ENCODE peak calls at places on chromosome 3, in ten cellular contexts. H is cerebellar cortex; V is fibroblast of the aortic adventitia; Q is T-helper 9 cell; P is H4; O is naive thymus-derived CD4-positive, alpha-beta T cell; U is tibial nerve; B is stimulated activated naive CD8-positive, alpha-beta T cell treated with anti-CD3 and anti-CD28 coated beads, Interleukin-15, Interleukin-2, amounts not matched to agents 100 U/mL and 50 U/mL, for 24 hours; A is lower lobe of right lung; M is NCI-H1092 treated with DMSO at 0.1 percent for 48 hours. D is an unnamed sample.

GRCh38 chr3:189132125-189132744 is 39.5 kb upstream of the TPRG1 start:
- DNase-seq in M (no peak), Q (peak), B (peak), P (peak), U (peak), H (no peak), V (peak), O (peak), A (peak), D (peak)

GRCh38 chr3:43378066-43378935 is 92.0 kb downstream of the SNRK start:
- DNase-seq in U (peak), O (peak), P (no peak), M (peak), V (peak), A (no peak), B (peak), Q (peak), H (peak), D (no peak)

GRCh38 chr3:197854596-197855343 is 63.7 kb downstream of the LRCH3 start:
- DNase-seq in A (no peak), O (no peak), P (peak), Q (no peak), M (no peak), V (peak), H (peak), B (no peak), U (no peak), D (peak)

GRCh38 chr3:54902286-54902685 is 25.6 kb downstream of the LRTM1 start:
- DNase-seq in H (no peak), M (no peak), Q (no peak), P (no peak), U (no peak), V (no peak), B (no peak), A (no peak), O (no peak), D (no peak)

GRCh38 chr3:98573231-98573728 is 20.1 kb downstream of the CPOX start:
- DNase-seq in B (no peak), V (peak), O (no peak), M (no peak), Q (no peak), U (no peak), P (peak), H (no peak), A (no peak), D (no peak)

GRCh38 chr3:29280675-29281264 is at the start of gene RBMS3:
- DNase-seq in B (peak), O (peak), M (peak), P (peak), V (peak), H (peak), A (peak), U (peak), Q (no peak), D (peak)

GRCh38 chr3:177195242-177195940 is 1.9 kb downstream of the TBL1XR1 start:
- DNase-seq in V (peak), O (peak), Q (no peak), U (no peak), P (peak), M (peak), B (peak), A (no peak), H (peak), D (no peak)

GRCh38 chr3:13530241-13531009 is 18.5 kb upstream of the FBLN2 start:
- DNase-seq in O (no peak), M (no peak), U (no peak), B (no peak), A (no peak), V (no peak), H (no peak), Q (no peak), P (no peak), D (no peak)

GRCh38 chr3:115052906-115053305 is 94.2 kb downstream of the ZBTB20 start:
- DNase-seq in O (no peak), H (no peak), V (no peak), A (no peak), M (no peak), U (no peak), B (no peak), Q (no peak), P (no peak), D (no peak)

GRCh38 chr3:42123824-42124500 is 32.8 kb downstream of the TRAK1 start:
- DNase-seq in H (no peak), A (no peak), U (no peak), O (no peak), M (no peak), P (no peak), Q (no peak), V (no peak), B (no peak), D (no peak)

GRCh38 chr3:129378949-129379348 is 49.5 kb downstream of the EFCAB12 start:
- DNase-seq in P (no peak), V (no peak), H (no peak), Q (no peak), U (no peak), M (no peak), A (no peak), O (no peak), B (no peak), D (no peak)

GRCh38 chr3:4856986-4857385 is 122.3 kb upstream of the BHLHE40 start:
- DNase-seq in H (no peak), Q (no peak), B (no peak), V (no peak), O (no peak), U (no peak), A (no peak), P (no peak), M (no peak), D (no peak)

GRCh38 chr3:23676093-23676492 is 129.7 kb upstream of the UBE2E1 start:
- DNase-seq in Q (no peak), P (no peak), V (no peak), H (no peak), B (no peak), A (no peak), O (no peak), U (no peak), M (no peak), D (no peak)

GRCh38 chr3:184354121-184354728 is 7.2 kb downstream of the CLCN2 start:
- DNase-seq in O (peak), H (no peak), V (no peak), Q (peak), P (no peak), M (no peak), U (peak), B (peak), A (peak), D (no peak)

GRCh38 chr3:4447600-4448561 is 19.2 kb downstream of the SUMF1 start:
- DNase-seq in O (no peak), U (no peak), P (no peak), H (no peak), Q (no peak), B (no peak), M (no peak), V (no peak), A (no peak), D (no peak)

GRCh38 chr3:87173071-87173470 is 54.0 kb upstream of the CHMP2B start:
- DNase-seq in M (no peak), Q (no peak), P (no peak), B (no peak), O (no peak), H (no peak), A (no peak), U (no peak), V (no peak), D (no peak)

GRCh38 chr3:173660645-173661299 is 263.2 kb downstream of the NLGN1 start:
- DNase-seq in A (no peak), O (no peak), U (no peak), P (no peak), Q (no peak), V (peak), M (peak), H (no peak), B (no peak), D (no peak)

GRCh38 chr3:58567251-58567515 is 10.0 kb downstream of the FAM107A start:
- DNase-seq in A (no peak), Q (no peak), V (no peak), O (no peak), U (no peak), P (no peak), B (no peak), M (no peak), H (no peak), D (no peak)

GRCh38 chr3:97121386-97121785 is 307.0 kb downstream of the EPHA6 start:
- DNase-seq in H (no peak), M (no peak), U (no peak), V (no peak), P (no peak), Q (no peak), A (no peak), O (no peak), B (no peak), D (no peak)

GRCh38 chr3:154792828-154793227 is 287.3 kb upstream of the MME start:
- DNase-seq in M (no peak), Q (no peak), B (no peak), O (no peak), P (no peak), U (no peak), V (no peak), A (no peak), H (no peak), D (no peak)

GRCh38 chr3:55089211-55089610 is 161.4 kb upstream of the LRTM1 start:
- DNase-seq in A (no peak), B (no peak), O (no peak), H (no peak), M (no peak), V (peak), U (no peak), P (no peak), Q (no peak), D (peak)

GRCh38 chr3:147989344-147989743 is 580.2 kb downstream of the ZIC1 start:
- DNase-seq in H (no peak), O (no peak), P (no peak), Q (no peak), B (no peak), V (no peak), U (no peak), M (no peak), A (no peak), D (no peak)

GRCh38 chr3:103319912-103320311 is 885.1 kb downstream of the ZPLD1 start:
- DNase-seq in O (no peak), M (no peak), Q (no peak), H (no peak), U (no peak), P (no peak), B (no peak), A (no peak), V (no peak), D (no peak)

GRCh38 chr3:46709721-46710120 is 7.9 kb downstream of the PRSS50 start:
- DNase-seq in H (no peak), B (no peak), V (no peak), Q (no peak), O (no peak), U (no peak), P (no peak), A (peak), M (no peak), D (no peak)

GRCh38 chr3:111676177-111677021 is 81.3 kb upstream of the ZBED2 start:
- DNase-seq in O (no peak), M (no peak), H (peak), A (no peak), P (peak), Q (no peak), B (no peak), V (peak), U (no peak), D (no peak)

GRCh38 chr3:71152892-71153265 is 430.6 kb downstream of the FOXP1 start:
- DNase-seq in H (no peak), P (no peak), O (no peak), A (no peak), V (no peak), U (no peak), M (no peak), B (no peak), Q (no peak), D (no peak)

GRCh38 chr3:45343947-45344346 is 44.4 kb upstream of the LARS2 start:
- DNase-seq in V (peak), O (no peak), B (no peak), Q (no peak), P (no peak), M (no peak), H (no peak), A (no peak), U (no peak), D (no peak)

GRCh38 chr3:44557074-44557473 is 2.1 kb downstream of the ZKSCAN7 start:
- DNase-seq in P (no peak), A (no peak), V (no peak), U (no peak), M (no peak), O (no peak), B (no peak), H (no peak), Q (no peak), D (no peak)